ENCODE peak calls at places on chromosomes 3 and 15, in seven cellular contexts. One of them, this sample, is unnamed.

GRCh38 chr3:156749244-156749643 is 74.9 kb downstream of the TIPARP start:
- DNase-seq in skeletal muscle cell: no peak
- DNase-seq in cardiac fibroblast: peak
- DNase-seq in choroid plexus epithelial cell: peak
- DNase-seq in Peyer's patch: no peak
- DNase-seq in GM06990: no peak
- DNase-seq in retinal pigment epithelial cell: no peak
- DNase-seq in this sample: no peak

GRCh38 chr15:28919201-28919627 is 33.4 kb downstream of the APBA2 start:
- DNase-seq in skeletal muscle cell: no peak
- DNase-seq in cardiac fibroblast: no peak
- DNase-seq in choroid plexus epithelial cell: no peak
- DNase-seq in Peyer's patch: peak
- DNase-seq in GM06990: no peak
- DNase-seq in retinal pigment epithelial cell: no peak
- DNase-seq in this sample: no peak

GRCh38 chr3:23239181-23240068 is 36.3 kb downstream of the UBE2E2 start:
- DNase-seq in skeletal muscle cell: no peak
- DNase-seq in cardiac fibroblast: no peak
- DNase-seq in choroid plexus epithelial cell: no peak
- DNase-seq in Peyer's patch: no peak
- DNase-seq in GM06990: no peak
- DNase-seq in retinal pigment epithelial cell: no peak
- DNase-seq in this sample: no peak

GRCh38 chr3:71784201-71784913 is 591 bp downstream of the PROK2 start:
- DNase-seq in skeletal muscle cell: no peak
- DNase-seq in cardiac fibroblast: no peak
- DNase-seq in choroid plexus epithelial cell: no peak
- DNase-seq in Peyer's patch: no peak
- DNase-seq in GM06990: no peak
- DNase-seq in retinal pigment epithelial cell: no peak
- DNase-seq in this sample: no peak

GRCh38 chr3:50372349-50372748 is 13.0 kb upstream of the TMEM115 start:
- DNase-seq in skeletal muscle cell: no peak
- DNase-seq in cardiac fibroblast: no peak
- DNase-seq in choroid plexus epithelial cell: no peak
- DNase-seq in Peyer's patch: no peak
- DNase-seq in GM06990: no peak
- DNase-seq in retinal pigment epithelial cell: no peak
- DNase-seq in this sample: no peak

GRCh38 chr3:55198554-55198953 is 270.7 kb upstream of the LRTM1 start:
- DNase-seq in skeletal muscle cell: peak
- DNase-seq in cardiac fibroblast: peak
- DNase-seq in choroid plexus epithelial cell: peak
- DNase-seq in Peyer's patch: no peak
- DNase-seq in GM06990: no peak
- DNase-seq in retinal pigment epithelial cell: no peak
- DNase-seq in this sample: peak

GRCh38 chr15:39501366-39501765 is 79.5 kb upstream of the THBS1 start:
- DNase-seq in skeletal muscle cell: no peak
- DNase-seq in cardiac fibroblast: peak
- DNase-seq in choroid plexus epithelial cell: peak
- DNase-seq in Peyer's patch: no peak
- DNase-seq in GM06990: no peak
- DNase-seq in retinal pigment epithelial cell: peak
- DNase-seq in this sample: peak

GRCh38 chr3:127431066-127431465 is 143.2 kb upstream of the PRR20G start:
- DNase-seq in skeletal muscle cell: no peak
- DNase-seq in cardiac fibroblast: no peak
- DNase-seq in choroid plexus epithelial cell: peak
- DNase-seq in Peyer's patch: no peak
- DNase-seq in GM06990: no peak
- DNase-seq in retinal pigment epithelial cell: no peak
- DNase-seq in this sample: no peak

GRCh38 chr3:159884661-159885402 is 103.8 kb upstream of the IL12A start:
- DNase-seq in skeletal muscle cell: no peak
- DNase-seq in cardiac fibroblast: peak
- DNase-seq in choroid plexus epithelial cell: peak
- DNase-seq in Peyer's patch: no peak
- DNase-seq in GM06990: no peak
- DNase-seq in retinal pigment epithelial cell: no peak
- DNase-seq in this sample: peak

GRCh38 chr15:38996111-38996541 is 431.5 kb upstream of the RASGRP1 start:
- DNase-seq in skeletal muscle cell: peak
- DNase-seq in cardiac fibroblast: peak
- DNase-seq in choroid plexus epithelial cell: peak
- DNase-seq in Peyer's patch: no peak
- DNase-seq in GM06990: no peak
- DNase-seq in retinal pigment epithelial cell: peak
- DNase-seq in this sample: peak

GRCh38 chr15:73838795-73839565 is 34.4 kb upstream of the TBC1D21 start:
- DNase-seq in skeletal muscle cell: no peak
- DNase-seq in cardiac fibroblast: peak
- DNase-seq in choroid plexus epithelial cell: no peak
- DNase-seq in Peyer's patch: peak
- DNase-seq in GM06990: no peak
- DNase-seq in retinal pigment epithelial cell: no peak
- DNase-seq in this sample: no peak

DNA sequence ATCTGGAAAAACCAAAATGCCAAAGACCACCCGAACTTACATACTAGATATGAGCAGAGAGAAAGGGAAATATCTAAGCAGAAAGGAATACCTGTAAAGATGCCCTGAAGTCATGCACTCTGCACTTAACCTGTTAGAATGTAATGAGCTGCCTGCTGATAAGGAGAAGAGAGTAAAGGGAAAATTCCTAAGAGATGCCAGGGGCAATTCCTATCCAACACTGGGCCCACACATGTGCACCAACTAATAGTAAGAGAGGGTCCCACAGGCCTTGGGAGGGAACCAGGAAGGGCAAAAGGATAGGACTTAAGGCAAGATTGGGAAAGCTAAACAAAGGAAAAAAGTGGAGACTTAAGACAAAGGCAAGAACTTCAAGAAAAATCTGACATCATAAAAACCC is 189.5 kb downstream of the NSUN3 start:
- DNase-seq in skeletal muscle cell: no peak
- DNase-seq in cardiac fibroblast: no peak
- DNase-seq in choroid plexus epithelial cell: no peak
- DNase-seq in Peyer's patch: no peak
- DNase-seq in GM06990: no peak
- DNase-seq in retinal pigment epithelial cell: no peak
- DNase-seq in this sample: no peak
- H3K4me3 ChIP-seq in skeletal muscle cell: no peak
- H3K4me3 ChIP-seq in cardiac fibroblast: no peak
- H3K4me3 ChIP-seq in choroid plexus epithelial cell: no peak
- H3K4me3 ChIP-seq in Peyer's patch: no peak
- H3K4me3 ChIP-seq in GM06990: no peak
- H3K4me3 ChIP-seq in retinal pigment epithelial cell: no peak
- H3K4me3 ChIP-seq in this sample: no peak

GRCh38 chr3:17399586-17399985 is 342.8 kb downstream of the TBC1D5 start:
- DNase-seq in skeletal muscle cell: no peak
- DNase-seq in cardiac fibroblast: no peak
- DNase-seq in choroid plexus epithelial cell: no peak
- DNase-seq in Peyer's patch: no peak
- DNase-seq in GM06990: peak
- DNase-seq in retinal pigment epithelial cell: no peak
- DNase-seq in this sample: no peak
- H3K4me3 ChIP-seq in skeletal muscle cell: no peak
- H3K4me3 ChIP-seq in cardiac fibroblast: no peak
- H3K4me3 ChIP-seq in choroid plexus epithelial cell: no peak
- H3K4me3 ChIP-seq in Peyer's patch: no peak
- H3K4me3 ChIP-seq in GM06990: no peak
- H3K4me3 ChIP-seq in retinal pigment epithelial cell: no peak
- H3K4me3 ChIP-seq in this sample: no peak

GRCh38 chr3:166444336-166444735 is 607.1 kb upstream of the BCHE start:
- DNase-seq in skeletal muscle cell: peak
- DNase-seq in cardiac fibroblast: no peak
- DNase-seq in choroid plexus epithelial cell: no peak
- DNase-seq in Peyer's patch: no peak
- DNase-seq in GM06990: no peak
- DNase-seq in retinal pigment epithelial cell: no peak
- DNase-seq in this sample: no peak
- H3K4me3 ChIP-seq in skeletal muscle cell: no peak
- H3K4me3 ChIP-seq in cardiac fibroblast: no peak
- H3K4me3 ChIP-seq in choroid plexus epithelial cell: no peak
- H3K4me3 ChIP-seq in Peyer's patch: no peak
- H3K4me3 ChIP-seq in GM06990: no peak
- H3K4me3 ChIP-seq in retinal pigment epithelial cell: no peak
- H3K4me3 ChIP-seq in this sample: no peak

GRCh38 chr15:63013052-63013808 is 29.3 kb upstream of the TPM1 start:
- DNase-seq in skeletal muscle cell: peak
- DNase-seq in cardiac fibroblast: peak
- DNase-seq in choroid plexus epithelial cell: peak
- DNase-seq in Peyer's patch: no peak
- DNase-seq in GM06990: no peak
- DNase-seq in retinal pigment epithelial cell: peak
- DNase-seq in this sample: peak
- H3K4me3 ChIP-seq in skeletal muscle cell: no peak
- H3K4me3 ChIP-seq in cardiac fibroblast: no peak
- H3K4me3 ChIP-seq in choroid plexus epithelial cell: no peak
- H3K4me3 ChIP-seq in Peyer's patch: no peak
- H3K4me3 ChIP-seq in GM06990: no peak
- H3K4me3 ChIP-seq in retinal pigment epithelial cell: no peak
- H3K4me3 ChIP-seq in this sample: no peak